ENCODE peak calls at places on chromosomes 7 and 10, in seven cellular contexts. K is GM23338, D is GM23248, Z is neural progenitor cell, B is HCT116, E is MM.1S, N is PC-3. H is an unnamed sample.

GRCh38 chr10:32877915-32878314 is 80.1 kb downstream of the ITGB1 start:
- DNase-seq in K (no peak), D (no peak), Z (no peak), B (no peak), E (no peak), N (peak; percentile 38), H (no peak)

GRCh38 chr10:111142082-111142481 is 65.3 kb downstream of the ADRA2A start:
- DNase-seq in K (peak; percentile 40), D (no peak), Z (no peak), B (peak; percentile 8), E (no peak), N (no peak), H (no peak)

GRCh38 chr7:14210075-14210474 is 220.6 kb upstream of the ETV1 start:
- DNase-seq in K (no peak), D (no peak), Z (peak; percentile 14), B (no peak), E (no peak), N (no peak), H (no peak)

GRCh38 chr10:111319866-111320265 is 243.0 kb downstream of the ADRA2A start:
- DNase-seq in K (no peak), D (peak; percentile 17), Z (no peak), B (no peak), E (no peak), N (no peak), H (no peak)

GRCh38 chr10:63458177-63458576 is 7.6 kb downstream of the JMJD1C start:
- DNase-seq in K (no peak), D (no peak), Z (no peak), B (no peak), E (no peak), N (no peak), H (no peak)

GRCh38 chr7:44324204-44325126 is 929 bp downstream of the CAMK2B start:
- DNase-seq in K (peak; percentile 38), D (peak; percentile 28), Z (no peak), B (no peak), E (no peak), N (no peak), H (no peak)

GRCh38 chr10:30756896-30757295 is 127.3 kb upstream of the LYZL2 start:
- DNase-seq in K (no peak), D (no peak), Z (no peak), B (no peak), E (no peak), N (no peak), H (no peak)

GRCh38 chr7:68434857-68435256 is 1163.4 kb upstream of the AUTS2 start:
- DNase-seq in K (no peak), D (no peak), Z (peak; percentile 20), B (no peak), E (no peak), N (no peak), H (no peak)

GRCh38 chr7:139542308-139543151 is 19.0 kb downstream of the CLEC2L start:
- DNase-seq in K (peak; percentile 21), D (no peak), Z (no peak), B (no peak), E (no peak), N (no peak), H (no peak)

GRCh38 chr10:79382491-79382941 is 35.2 kb downstream of the PPIF start:
- DNase-seq in K (no peak), D (no peak), Z (no peak), B (no peak), E (no peak), N (no peak), H (no peak)

GRCh38 chr7:95316588-95316987 is 7.7 kb downstream of the PON1 start:
- DNase-seq in K (no peak), D (no peak), Z (no peak), B (no peak), E (peak; percentile 57), N (no peak), H (no peak)

GRCh38 chr10:132447446-132448247 is 50.6 kb downstream of the PWWP2B start:
- DNase-seq in K (peak; percentile 66), D (no peak), Z (peak; percentile 56), B (no peak), E (no peak), N (peak; percentile 75), H (peak; percentile 80)

GRCh38 chr10:109770000-109770399 is 153.3 kb downstream of the XPNPEP1 start:
- DNase-seq in K (no peak), D (no peak), Z (no peak), B (no peak), E (no peak), N (no peak), H (no peak)

GRCh38 chr10:78505657-78506056 is 472.0 kb downstream of the RPS24 start:
- DNase-seq in K (no peak), D (peak; percentile 58), Z (no peak), B (no peak), E (no peak), N (peak; percentile 80), H (no peak)

GRCh38 chr7:101308245-101309085 is 13.1 kb downstream of the IFT22 start:
- DNase-seq in K (peak; percentile 95), D (peak; percentile 44), Z (peak; percentile 74), B (no peak), E (peak; percentile 39), N (peak; percentile 85), H (peak; percentile 89)

DNA sequence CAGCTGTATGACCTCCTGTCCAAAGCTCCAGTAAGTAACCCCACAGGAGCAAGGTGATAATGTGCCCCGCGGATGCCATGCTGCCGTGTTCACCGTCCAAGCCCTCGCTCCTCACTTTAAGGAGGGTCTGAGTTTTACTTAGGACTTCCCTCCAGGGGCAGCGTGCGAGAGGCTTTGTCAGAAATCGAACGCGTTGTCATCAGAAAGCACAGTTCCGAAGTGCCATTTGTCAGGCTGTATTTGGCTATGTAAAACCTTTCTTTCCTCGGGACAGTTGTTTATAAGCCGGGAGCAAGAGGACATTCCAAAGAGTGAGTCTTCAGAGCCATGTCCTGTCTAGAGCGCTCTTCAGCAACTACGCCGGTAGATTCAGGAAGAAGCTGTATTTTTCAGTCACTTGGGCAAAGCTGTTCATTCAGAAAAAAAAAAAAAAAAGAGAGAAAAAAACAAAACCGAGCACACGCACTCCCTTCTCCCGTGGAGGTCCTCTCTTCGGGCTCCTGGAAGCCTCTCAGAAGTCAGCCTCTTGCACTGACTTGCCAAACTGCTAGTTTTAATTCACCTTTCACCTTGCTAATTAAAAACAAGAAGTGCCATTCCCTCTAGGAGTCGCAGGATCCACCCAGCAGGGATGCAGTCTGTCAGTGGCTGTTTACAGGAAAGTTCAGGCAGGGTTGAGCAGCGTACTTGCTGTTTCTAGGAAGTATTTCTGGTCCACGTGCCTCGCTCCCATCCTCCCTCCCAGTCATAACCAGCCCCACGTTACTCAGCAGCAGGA is at the start of gene SEMA3E:
- DNase-seq in K (peak; percentile 79), D (peak; percentile 65), Z (peak; percentile 70), B (peak; percentile 15), E (no peak), N (peak; percentile 52), H (peak; percentile 61)
- TF ChIP-seq EZH2phosphoT487 in K (no peak), D (no peak), Z (no peak), B (no peak), E (no peak), N (no peak), H (no peak)

GRCh38 chr7:129270077-129270476 is 45.2 kb downstream of the AHCYL2 start:
- DNase-seq in K (no peak), D (no peak), Z (no peak), B (no peak), E (no peak), N (no peak), H (no peak)

GRCh38 chr7:129277629-129278028 is 52.8 kb downstream of the AHCYL2 start:
- DNase-seq in K (no peak), D (no peak), Z (no peak), B (no peak), E (no peak), N (no peak), H (no peak)

GRCh38 chr7:129273936-129274335 is 49.1 kb downstream of the AHCYL2 start:
- DNase-seq in K (no peak), D (no peak), Z (no peak), B (no peak), E (no peak), N (no peak), H (no peak)

GRCh38 chr7:129266181-129266580 is 41.4 kb downstream of the AHCYL2 start:
- DNase-seq in K (no peak), D (no peak), Z (no peak), B (no peak), E (no peak), N (peak; percentile 29), H (no peak)

DNA sequence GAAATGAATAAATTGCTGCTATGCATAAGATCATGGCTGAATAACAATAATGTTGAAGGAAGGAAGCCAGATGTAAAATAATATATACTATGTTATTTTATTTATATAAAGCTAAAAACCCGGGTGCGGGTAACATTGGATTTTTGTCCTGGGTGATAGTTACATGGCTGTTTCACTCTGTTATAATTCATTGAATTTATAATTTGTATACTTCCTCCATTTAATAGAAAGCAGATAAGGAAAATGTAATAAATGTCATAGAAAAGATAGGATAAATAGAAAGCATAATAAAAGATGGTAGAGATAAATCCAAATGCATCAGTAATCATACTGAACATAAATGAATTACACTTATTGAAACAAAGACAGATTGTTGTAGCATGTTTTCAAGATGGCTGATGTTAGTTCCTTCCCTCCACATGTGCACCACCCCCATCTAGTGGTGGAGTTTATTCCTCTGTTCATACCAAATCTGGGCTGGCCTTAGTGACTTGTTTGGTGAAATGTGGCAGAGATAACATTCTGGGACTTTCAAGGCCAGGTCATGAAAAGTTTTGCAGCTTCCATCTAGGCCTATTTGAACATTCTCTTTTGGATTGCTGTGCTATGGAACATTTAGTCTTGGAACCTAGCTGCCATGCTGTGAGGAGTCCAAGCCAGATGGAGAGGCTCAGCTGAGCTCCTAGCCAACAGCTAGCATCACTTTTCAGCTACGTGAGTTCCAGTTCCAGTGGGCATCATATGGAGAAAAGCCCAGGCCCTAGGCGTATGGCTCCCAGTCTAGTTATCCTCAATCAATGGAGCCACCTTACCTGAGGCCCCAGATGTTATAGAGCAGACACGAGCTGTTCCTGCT is 46.9 kb downstream of the AHCYL2 start:
- DNase-seq in K (peak; percentile 90), D (peak; percentile 64), Z (peak; percentile 62), B (peak; percentile 38), E (peak; percentile 86), N (peak; percentile 76), H (peak; percentile 58)
- TF ChIP-seq EZH2 in K (no peak), D (no peak), Z (no peak), B (no peak), E (no peak), N (no peak), H (no peak)

GRCh38 chr7:77800158-77800557 is 1.6 kb downstream of the PHTF2 start:
- DNase-seq in K (no peak), D (peak; percentile 21), Z (no peak), B (no peak), E (no peak), N (no peak), H (peak; percentile 17)
- H3K27ac ChIP-seq in K (no peak overlapping the region), D (peak overlapping the region; percentile 56), Z (no peak overlapping the region), B (no peak overlapping the region), E (no peak overlapping the region), N (no peak overlapping the region), H (peak overlapping the region; percentile 79)

GRCh38 chr10:76305930-76306612 is 874.6 kb downstream of the LRMDA start:
- DNase-seq in K (no peak), D (no peak), Z (no peak), B (no peak), E (no peak), N (no peak), H (no peak)

GRCh38 chr10:76302491-76302890 is 871.1 kb downstream of the LRMDA start:
- DNase-seq in K (no peak), D (no peak), Z (no peak), B (no peak), E (no peak), N (no peak), H (no peak)

GRCh38 chr10:76301950-76302349 is 870.5 kb downstream of the LRMDA start:
- DNase-seq in K (no peak), D (no peak), Z (no peak), B (no peak), E (no peak), N (peak; percentile 85), H (peak; percentile 19)

GRCh38 chr10:76303682-76304316 is 872.4 kb downstream of the LRMDA start:
- DNase-seq in K (peak; percentile 89), D (peak; percentile 89), Z (peak; percentile 91), B (peak; percentile 28), E (peak; percentile 11), N (peak; percentile 98), H (peak; percentile 89)

GRCh38 chr10:76302936-76303656 is 871.7 kb downstream of the LRMDA start:
- DNase-seq in K (no peak), D (no peak), Z (peak; percentile 72), B (no peak), E (no peak), N (no peak), H (no peak)
- TF ChIP-seq EZH2phosphoT487 in K (no peak), D (no peak), Z (no peak), B (no peak), E (no peak), N (no peak), H (no peak)

H was measured in hepatocyte.